ENCODE peak calls at places on chromosomes 13 and 19, in four cellular contexts. One of them, this sample, is unnamed. For H4K20me1 and H3K27me3, the result is how much of the 10 kb centered on the place peaks cover.

GRCh38 chr19:48490980-48491792 is 20.4 kb downstream of the LMTK3 start:
- DNase-seq in H9: peak
- DNase-seq in IMR-90: no peak
- DNase-seq in fibroblast of lung: no peak
- DNase-seq in this sample: no peak

GRCh38 chr13:77222000-77222690 is 104.7 kb downstream of the MYCBP2 start:
- DNase-seq in H9: no peak
- DNase-seq in IMR-90: no peak
- DNase-seq in fibroblast of lung: no peak
- DNase-seq in this sample: no peak

GRCh38 chr13:113138792-113139551 is 16.4 kb downstream of the F10 start:
- DNase-seq in H9: peak
- DNase-seq in IMR-90: no peak
- DNase-seq in fibroblast of lung: no peak
- DNase-seq in this sample: no peak

GRCh38 chr13:51534075-51534817 is 50.0 kb upstream of the WDFY2 start:
- DNase-seq in H9: no peak
- DNase-seq in IMR-90: no peak
- DNase-seq in fibroblast of lung: no peak
- DNase-seq in this sample: no peak

GRCh38 chr13:76222511-76222910 is 586.4 kb downstream of the LMO7 start:
- DNase-seq in H9: no peak
- DNase-seq in IMR-90: peak
- DNase-seq in fibroblast of lung: peak
- DNase-seq in this sample: no peak

GRCh38 chr13:23960566-23961156 is 63.4 kb upstream of the C1QTNF9B start:
- DNase-seq in H9: no peak
- DNase-seq in IMR-90: peak
- DNase-seq in fibroblast of lung: peak
- DNase-seq in this sample: peak

GRCh38 chr19:56477429-56478338 is 539 bp upstream of the ZNF667 start:
- DNase-seq in H9: peak
- DNase-seq in IMR-90: peak
- DNase-seq in fibroblast of lung: peak
- DNase-seq in this sample: no peak

GRCh38 chr13:27928353-27928804 is 8.6 kb downstream of the PDX1 start:
- DNase-seq in H9: no peak
- DNase-seq in IMR-90: no peak
- DNase-seq in fibroblast of lung: no peak
- DNase-seq in this sample: no peak

GRCh38 chr13:90427322-90428272 is 919.9 kb upstream of the MIR17HG start:
- DNase-seq in H9: peak
- DNase-seq in IMR-90: no peak
- DNase-seq in fibroblast of lung: no peak
- DNase-seq in this sample: no peak

GRCh38 chr13:89465366-89465765 is 1794.2 kb downstream of the SLITRK5 start:
- DNase-seq in H9: no peak
- DNase-seq in IMR-90: no peak
- DNase-seq in fibroblast of lung: peak
- DNase-seq in this sample: no peak

GRCh38 chr13:99037756-99038155 is 59.9 kb upstream of the DOCK9 start:
- DNase-seq in H9: no peak
- DNase-seq in IMR-90: no peak
- DNase-seq in fibroblast of lung: no peak
- DNase-seq in this sample: no peak

GRCh38 chr13:81757348-81757950 is 1416.5 kb upstream of the SPRY2 start:
- DNase-seq in H9: no peak
- DNase-seq in IMR-90: no peak
- DNase-seq in fibroblast of lung: no peak
- DNase-seq in this sample: no peak

GRCh38 chr19:38898788-38899446 is 501 bp downstream of the SIRT2 start:
- DNase-seq in H9: no peak
- DNase-seq in IMR-90: peak
- DNase-seq in fibroblast of lung: peak
- DNase-seq in this sample: no peak

GRCh38 chr13:28609936-28610335 is 49.0 kb upstream of the POMP start:
- DNase-seq in H9: no peak
- DNase-seq in IMR-90: peak
- DNase-seq in fibroblast of lung: peak
- DNase-seq in this sample: no peak

GRCh38 chr13:31890946-31891345 is 140.6 kb upstream of the FRY start:
- DNase-seq in H9: no peak
- DNase-seq in IMR-90: no peak
- DNase-seq in fibroblast of lung: no peak
- DNase-seq in this sample: no peak

GRCh38 chr13:29875646-29876045 is 25.2 kb upstream of the UBL3 start:
- DNase-seq in H9: no peak
- DNase-seq in IMR-90: no peak
- DNase-seq in fibroblast of lung: no peak
- DNase-seq in this sample: peak

GRCh38 chr13:36839281-36839680 is 20.3 kb downstream of the RFXAP start:
- DNase-seq in H9: no peak
- DNase-seq in IMR-90: no peak
- DNase-seq in fibroblast of lung: no peak
- DNase-seq in this sample: no peak

GRCh38 chr13:46757640-46758039 is 39.3 kb downstream of the ESD start:
- DNase-seq in H9: no peak
- DNase-seq in IMR-90: no peak
- DNase-seq in fibroblast of lung: no peak
- DNase-seq in this sample: no peak

GRCh38 chr13:80454245-80454644 is 113.3 kb upstream of the SPRY2 start:
- DNase-seq in H9: no peak
- DNase-seq in IMR-90: peak
- DNase-seq in fibroblast of lung: peak
- DNase-seq in this sample: no peak

GRCh38 chr19:46718157-46718933 is 1.4 kb upstream of the PRKD2 start:
- DNase-seq in H9: peak
- DNase-seq in IMR-90: no peak
- DNase-seq in fibroblast of lung: no peak
- DNase-seq in this sample: peak

GRCh38 chr13:93227906-93228801 is 1.5 kb downstream of the GPC6 start:
- DNase-seq in H9: peak
- DNase-seq in IMR-90: peak
- DNase-seq in fibroblast of lung: peak
- DNase-seq in this sample: no peak

GRCh38 chr13:51249254-51249653 is 27.1 kb downstream of the FAM124A start:
- DNase-seq in H9: no peak
- DNase-seq in IMR-90: peak
- DNase-seq in fibroblast of lung: peak
- DNase-seq in this sample: no peak

GRCh38 chr13:30373727-30374126 is 48.6 kb upstream of the UBE2L5 start:
- DNase-seq in H9: no peak
- DNase-seq in IMR-90: no peak
- DNase-seq in fibroblast of lung: no peak
- DNase-seq in this sample: no peak

GRCh38 chr13:111187879-111188643 is 73.0 kb downstream of the ARHGEF7 start:
- DNase-seq in H9: no peak
- DNase-seq in IMR-90: peak
- DNase-seq in fibroblast of lung: peak
- DNase-seq in this sample: peak

GRCh38 chr13:111184685-111185401 is 69.7 kb downstream of the ARHGEF7 start:
- DNase-seq in H9: no peak
- DNase-seq in IMR-90: no peak
- DNase-seq in fibroblast of lung: no peak
- DNase-seq in this sample: no peak

GRCh38 chr13:111183959-111184684 is 69.0 kb downstream of the ARHGEF7 start:
- DNase-seq in H9: no peak
- DNase-seq in IMR-90: no peak
- DNase-seq in fibroblast of lung: peak
- DNase-seq in this sample: no peak

GRCh38 chr13:111183087-111183645 is 68.1 kb downstream of the ARHGEF7 start:
- DNase-seq in H9: no peak
- DNase-seq in IMR-90: no peak
- DNase-seq in fibroblast of lung: no peak
- DNase-seq in this sample: peak

GRCh38 chr13:111186305-111186930 is 71.3 kb downstream of the ARHGEF7 start:
- DNase-seq in H9: no peak
- DNase-seq in IMR-90: no peak
- DNase-seq in fibroblast of lung: no peak
- DNase-seq in this sample: no peak
- H4K20me1 ChIP-seq in H9: under half
- H4K20me1 ChIP-seq in IMR-90: half or more
- H4K20me1 ChIP-seq in fibroblast of lung: under half
- H4K20me1 ChIP-seq in this sample: under half

DNA sequence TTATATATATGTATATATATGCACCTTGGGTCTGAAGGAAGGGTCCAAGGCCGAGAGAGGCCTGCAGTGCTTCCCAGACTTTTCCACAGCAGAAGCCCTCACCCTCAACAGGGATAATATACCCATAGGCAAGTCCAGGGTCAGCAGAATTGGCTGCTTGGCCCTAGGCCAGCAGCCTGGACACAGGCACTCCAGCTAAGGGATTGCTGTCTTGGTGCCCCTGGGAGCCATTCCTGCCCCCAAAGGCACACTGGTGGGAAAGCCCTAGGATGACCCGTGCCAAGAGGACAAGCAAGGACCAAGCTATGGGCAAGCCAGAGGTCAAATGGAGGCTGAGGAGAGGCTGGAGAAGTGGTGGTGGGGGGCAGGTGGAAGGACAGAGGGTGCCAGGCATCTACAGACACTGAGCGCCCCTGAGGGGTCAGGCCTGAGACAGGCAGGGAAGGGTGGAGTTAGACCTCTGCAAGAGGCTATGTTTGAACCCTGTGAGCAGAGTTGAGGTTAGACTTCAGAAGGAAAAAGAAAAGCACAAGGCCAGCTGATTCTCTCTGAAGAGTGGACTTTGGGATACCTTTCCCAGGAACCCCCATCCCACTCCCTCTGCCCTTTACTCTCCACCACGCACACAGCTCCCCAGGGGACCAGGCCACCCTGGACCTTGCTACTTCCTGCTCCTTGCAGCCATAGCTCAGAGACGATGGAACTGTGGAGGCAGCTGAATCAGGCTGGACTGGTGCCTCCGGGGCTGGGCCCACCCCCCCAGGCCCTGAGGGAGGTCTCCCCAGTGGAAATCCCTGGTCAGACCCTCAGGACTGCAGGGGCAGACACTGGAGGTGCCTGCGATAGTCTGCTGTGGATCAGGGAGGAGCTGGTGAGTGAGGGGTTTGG is at the start of gene ERICH4:
- DNase-seq in H9: no peak
- DNase-seq in IMR-90: no peak
- DNase-seq in fibroblast of lung: no peak
- DNase-seq in this sample: no peak
- H3K27me3 ChIP-seq in H9: under half
- H3K27me3 ChIP-seq in IMR-90: under half
- H3K27me3 ChIP-seq in fibroblast of lung: under half
- H3K27me3 ChIP-seq in this sample: under half

GRCh38 chr19:18591735-18592385 is 3.3 kb downstream of the REX1BD start:
- DNase-seq in H9: no peak
- DNase-seq in IMR-90: no peak
- DNase-seq in fibroblast of lung: no peak
- DNase-seq in this sample: no peak
- H4K20me1 ChIP-seq in H9: under half
- H4K20me1 ChIP-seq in IMR-90: under half
- H4K20me1 ChIP-seq in fibroblast of lung: under half
- H4K20me1 ChIP-seq in this sample: under half

GRCh38 chr19:3041756-3042517 is 12.9 kb upstream of the TLE2 start:
- DNase-seq in H9: no peak
- DNase-seq in IMR-90: no peak
- DNase-seq in fibroblast of lung: no peak
- DNase-seq in this sample: no peak
- H3K27me3 ChIP-seq in H9: under half
- H3K27me3 ChIP-seq in IMR-90: under half
- H3K27me3 ChIP-seq in fibroblast of lung: under half
- H3K27me3 ChIP-seq in this sample: under half